ENCODE peak calls at places on chromosomes 5 and 9, in six cellular contexts. U is ovary; B is IMR-90; F is testis; Q is K562; L is CD4-positive, alpha-beta memory T cell. P is an unnamed sample. For H3K4me1, the result is how much of the 10 kb centered on the place peaks cover.

GRCh38 chr9:127937046-127937382 is 640 bp downstream of the DPM2 start:
- DNase-seq in U (no peak), B (no peak), F (no peak), Q (no peak), L (no peak), P (no peak)

GRCh38 chr5:78269088-78269703 is 25.3 kb downstream of the AP3B1 start:
- DNase-seq in L (peak), F (no peak), B (peak), U (no peak), Q (no peak), P (no peak)

GRCh38 chr5:38319486-38319885 is 61.1 kb downstream of the EGFLAM start:
- DNase-seq in U (no peak), B (no peak), L (no peak), Q (no peak), F (no peak), P (no peak)

GRCh38 chr5:149024477-149024876 is 38.4 kb downstream of the SH3TC2 start:
- DNase-seq in B (peak), U (no peak), Q (no peak), F (no peak), L (no peak), P (no peak)

GRCh38 chr9:137374131-137374845 is 48.7 kb downstream of the EXD3 start:
- DNase-seq in U (peak), L (no peak), F (no peak), Q (no peak), B (no peak), P (peak)

GRCh38 chr5:130528474-130528873 is 624.2 kb downstream of the CHSY3 start:
- DNase-seq in L (no peak), Q (no peak), B (no peak), U (no peak), F (no peak), P (no peak)

GRCh38 chr9:95349109-95350038 is 31.9 kb upstream of the FANCC start:
- DNase-seq in U (no peak), F (no peak), B (no peak), Q (no peak), L (no peak), P (no peak)

GRCh38 chr5:119293202-119293829 is 62.5 kb upstream of the TNFAIP8 start:
- DNase-seq in U (no peak), Q (no peak), F (no peak), L (no peak), B (no peak), P (no peak)

GRCh38 chr9:74284596-74284995 is 212.5 kb upstream of the RORB start:
- DNase-seq in F (no peak), B (no peak), L (no peak), Q (no peak), U (no peak), P (no peak)

GRCh38 chr5:36880761-36881160 is 4.2 kb downstream of the NIPBL start:
- DNase-seq in L (no peak), B (no peak), F (no peak), Q (peak), U (no peak), P (no peak)

GRCh38 chr5:82174128-82174918 is 103.8 kb downstream of the RPS23 start:
- DNase-seq in Q (peak), F (peak), L (peak), U (peak), B (peak), P (peak)

GRCh38 chr5:195401-196160 is 4.3 kb downstream of the LRRC14B start:
- DNase-seq in L (no peak), B (no peak), U (no peak), F (no peak), Q (peak), P (no peak)

GRCh38 chr5:154788212-154788611 is 33.0 kb downstream of the LARP1 start:
- DNase-seq in U (no peak), F (no peak), B (no peak), Q (no peak), L (no peak), P (no peak)

GRCh38 chr9:21056931-21057330 is 20.8 kb downstream of the IFNB1 start:
- DNase-seq in B (peak), L (no peak), U (no peak), F (no peak), Q (no peak), P (no peak)

GRCh38 chr5:36305571-36306326 is 4.0 kb upstream of the RANBP3L start:
- DNase-seq in L (no peak), Q (peak), F (peak), U (peak), B (peak), P (peak)

GRCh38 chr9:5002811-5003210 is 17.7 kb downstream of the JAK2 start:
- DNase-seq in U (no peak), Q (no peak), L (no peak), B (peak), F (no peak), P (no peak)

DNA sequence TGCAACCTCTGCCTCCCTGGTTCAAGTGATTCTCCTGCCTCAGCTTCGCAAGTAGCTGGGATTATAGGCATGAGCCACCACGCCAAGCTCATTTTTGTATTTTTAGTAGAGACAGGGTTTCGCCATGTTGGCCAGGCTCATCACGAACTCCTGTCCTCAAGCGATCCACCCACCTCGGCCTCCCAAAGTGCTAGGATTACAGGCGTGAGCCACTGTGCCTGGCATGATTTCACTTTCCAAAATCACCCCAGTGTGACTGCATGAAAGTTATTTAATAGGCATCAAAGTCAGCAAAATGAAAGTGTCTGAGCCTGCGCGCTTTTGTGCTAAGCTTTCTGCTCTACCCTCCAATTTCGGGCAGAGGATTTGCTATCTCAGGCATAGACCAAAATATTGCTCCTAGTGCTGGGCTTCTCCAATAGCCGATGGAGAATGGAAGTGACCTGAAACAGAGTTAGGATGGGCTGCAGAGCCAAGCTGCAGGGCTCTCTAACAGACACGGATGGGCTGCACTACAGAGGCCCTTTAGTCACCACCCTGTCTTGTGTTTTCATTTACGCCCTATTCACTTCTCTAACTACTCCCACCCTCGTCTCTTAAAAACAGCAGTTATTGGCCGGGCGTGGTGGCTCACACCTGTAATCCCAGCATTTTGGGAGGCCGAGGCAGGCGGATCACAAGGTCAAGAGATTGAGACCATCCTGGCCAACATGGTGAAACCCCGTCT is 44.3 kb downstream of the RETREG1 start:
- DNase-seq in U (no peak), B (no peak), Q (no peak), F (no peak), L (no peak), P (no peak)
- H3K4me1 ChIP-seq in U (under half), B (under half), Q (under half), F (under half), L (under half), P (under half)

DNA sequence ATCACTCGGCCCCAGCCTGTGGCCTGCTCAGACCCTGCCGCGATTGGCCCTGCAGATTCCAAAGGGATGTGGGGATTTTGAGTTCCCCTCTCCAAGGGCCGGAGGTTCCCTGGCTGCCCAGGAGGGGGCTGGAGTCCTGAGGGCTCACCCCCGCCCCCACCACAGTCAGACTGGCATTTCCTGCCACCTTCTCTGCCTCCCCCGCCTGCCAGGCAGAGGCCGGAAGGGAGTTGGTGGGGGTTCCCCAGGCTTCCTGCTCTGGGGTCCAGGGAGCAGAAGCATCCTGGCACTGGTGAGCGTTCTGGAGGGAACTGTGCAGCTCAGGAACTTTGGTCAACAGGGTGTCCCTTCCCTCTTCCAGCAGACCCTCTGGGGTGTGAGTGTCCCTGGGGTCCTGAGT is 70.6 kb downstream of the RXRA start:
- DNase-seq in Q (no peak), L (peak), B (no peak), U (no peak), F (no peak), P (no peak)
- H3K4me3 ChIP-seq in Q (no peak), L (peak), B (no peak), U (no peak), F (no peak), P (no peak)

DNA sequence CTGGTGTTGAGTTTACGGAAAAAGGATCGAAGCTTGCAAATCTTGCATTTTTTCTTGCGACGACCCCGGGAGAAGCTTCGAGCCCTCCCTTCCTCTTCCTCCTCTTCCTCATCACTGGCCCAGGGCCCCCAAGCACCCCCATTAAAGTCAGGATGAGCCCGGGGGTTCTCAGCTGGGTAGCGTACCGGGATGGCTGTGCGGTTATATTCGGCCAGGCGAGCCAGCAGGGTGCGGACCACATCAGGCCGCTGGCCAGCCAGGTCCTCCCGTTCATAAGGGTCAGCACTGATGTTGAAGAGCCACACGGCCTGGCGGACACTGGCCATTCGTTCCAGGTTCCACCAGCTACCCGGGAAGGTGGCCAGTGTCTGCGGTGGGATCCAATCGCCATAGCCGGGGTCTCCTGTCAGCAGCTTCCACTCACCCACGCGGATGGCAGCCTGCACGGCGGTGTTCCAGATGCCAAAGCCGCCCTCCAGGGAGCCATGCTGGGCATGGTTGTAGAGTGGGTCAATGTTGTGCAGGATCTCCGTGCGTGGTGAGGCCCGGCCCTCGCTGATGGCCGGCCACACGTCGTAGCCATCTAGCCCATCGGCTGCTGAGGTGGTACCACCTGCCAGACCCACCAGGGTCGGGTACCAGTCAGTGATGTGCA is 5.3 kb downstream of the ARSI start:
- DNase-seq in F (no peak), U (peak), B (no peak), Q (no peak), L (no peak), P (no peak)
- H3K4me1 ChIP-seq in F (under half), U (under half), B (under half), Q (under half), L (under half), P (under half)

GRCh38 chr9:7176574-7176973 is 418.8 kb downstream of the KDM4C start:
- DNase-seq in B (no peak), L (no peak), U (no peak), Q (no peak), F (no peak), P (no peak)

GRCh38 chr9:7180247-7180646 is 422.5 kb downstream of the KDM4C start:
- DNase-seq in Q (no peak), U (no peak), B (no peak), F (no peak), L (no peak), P (no peak)

GRCh38 chr9:7177383-7177782 is 419.6 kb downstream of the KDM4C start:
- DNase-seq in B (no peak), L (no peak), Q (no peak), F (no peak), U (no peak), P (no peak)

GRCh38 chr9:7174884-7175283 is 417.1 kb downstream of the KDM4C start:
- DNase-seq in F (no peak), B (no peak), U (no peak), Q (no peak), L (no peak), P (peak)

DNA sequence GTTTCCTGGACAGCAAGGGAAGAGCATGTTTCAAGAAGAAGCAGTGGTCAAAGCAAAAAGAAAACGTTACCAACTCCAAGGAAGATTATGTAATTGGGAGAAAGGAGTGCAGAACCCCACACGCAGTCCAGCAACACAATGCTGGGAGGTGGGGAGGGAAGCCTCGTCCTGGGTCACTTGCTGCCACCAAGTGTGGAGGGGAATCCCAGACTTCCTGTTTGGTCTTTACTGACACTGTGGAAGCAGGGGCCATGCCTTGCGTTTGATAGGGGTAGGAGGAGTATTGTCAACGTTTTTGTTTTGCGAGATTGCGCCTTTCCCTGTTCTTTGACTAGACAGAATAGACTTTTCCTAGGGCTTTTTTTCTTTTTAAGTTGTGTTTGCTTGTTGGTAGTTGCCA is 421.0 kb downstream of the KDM4C start:
- DNase-seq in U (no peak), Q (no peak), L (no peak), B (no peak), F (no peak), P (no peak)
- H3K4me3 ChIP-seq in U (no peak), Q (no peak), L (no peak), B (no peak), F (no peak), P (no peak)

DNA sequence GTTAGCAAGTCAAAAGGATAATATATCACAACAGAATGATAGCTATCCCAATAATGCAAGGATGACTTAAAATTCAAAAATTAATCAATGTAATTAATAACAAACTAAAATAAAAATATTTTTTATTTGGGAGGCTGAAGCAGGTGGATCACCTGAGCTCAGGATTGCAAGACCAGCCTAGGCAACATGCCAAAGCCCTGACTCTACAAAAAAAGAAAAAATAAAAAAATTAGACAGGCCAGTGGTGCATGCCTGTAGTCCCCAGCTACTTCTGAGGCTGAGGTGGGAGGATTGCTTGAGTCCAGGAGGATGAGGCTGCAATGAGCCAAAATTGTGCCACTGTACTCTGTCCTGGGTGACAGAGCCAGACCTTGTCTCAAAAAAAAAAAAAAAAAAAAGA is 399.3 kb downstream of the ADGRV1 start:
- DNase-seq in U (no peak), B (no peak), L (no peak), F (no peak), Q (no peak), P (no peak)
- H3K4me1 ChIP-seq in U (under half), B (under half), L (under half), F (under half), Q (under half), P (under half)

DNA sequence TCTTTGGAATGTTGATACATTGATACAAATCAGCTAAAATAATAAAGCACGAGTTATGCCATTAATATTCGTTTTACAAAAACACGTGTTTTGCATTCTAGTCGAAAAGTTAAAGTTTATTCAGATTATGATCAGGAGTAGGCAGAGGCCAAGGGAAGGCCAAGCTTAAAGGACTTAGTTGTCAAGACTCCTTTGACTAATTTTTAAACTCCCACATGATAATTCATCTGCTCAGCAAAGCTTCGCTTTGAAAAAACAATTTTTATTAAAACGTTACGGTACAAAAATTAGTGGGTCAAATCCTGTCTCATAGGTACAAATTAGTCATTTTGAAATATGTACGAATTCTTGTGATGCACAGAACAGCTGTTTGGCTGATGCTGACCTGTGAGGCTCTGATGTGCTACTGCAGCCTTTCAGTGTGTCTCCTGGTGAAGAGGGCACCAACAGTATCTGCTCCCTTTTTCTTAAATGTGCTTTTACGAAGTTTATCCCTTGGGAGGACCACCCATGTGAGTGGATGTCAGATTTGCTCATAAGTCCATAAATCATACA is 23.0 kb upstream of the NR3C1 start:
- DNase-seq in U (no peak), Q (no peak), L (no peak), F (no peak), B (no peak), P (no peak)
- H3K4me3 ChIP-seq in U (no peak), Q (no peak), L (no peak), F (no peak), B (no peak), P (no peak)